ENCODE peak calls at places on chromosomes 1 and 21, in eight cellular contexts. P is effector memory CD4-positive, alpha-beta T cell; W is IMR-90; D is Daoy; G is erythroblast; J is DMS153; C is naive thymus-derived CD8-positive, alpha-beta T cell; F is fibroblast of lung. Y is an unnamed sample.

GRCh38 chr1:117779364-117779763 is 150.1 kb downstream of the GDAP2 start:
- DNase-seq in G (no peak), W (no peak), D (no peak), F (no peak), C (no peak), J (no peak), P (no peak), Y (no peak)

GRCh38 chr1:104768466-104768865 is 1018.8 kb downstream of the AMY1C start:
- DNase-seq in C (no peak), P (no peak), W (no peak), G (no peak), J (no peak), D (no peak), F (no peak), Y (no peak)

GRCh38 chr1:152347116-152347728 is 12.6 kb downstream of the FLG2 start:
- DNase-seq in J (peak), P (no peak), C (peak), G (peak), W (peak), D (peak), F (peak), Y (peak)

GRCh38 chr1:13825033-13825432 is 125.0 kb downstream of the PRDM2 start:
- DNase-seq in C (no peak), W (peak), J (no peak), D (no peak), G (no peak), F (no peak), P (no peak), Y (no peak)

GRCh38 chr1:227792216-227793078 is 23.0 kb upstream of the PRSS38 start:
- DNase-seq in J (no peak), W (no peak), G (no peak), P (no peak), C (no peak), F (no peak), D (no peak), Y (peak)

GRCh38 chr1:39159224-39160036 is 45.1 kb upstream of the MACF1 start:
- DNase-seq in F (peak), C (no peak), W (peak), P (no peak), G (no peak), D (peak), J (no peak), Y (peak)

GRCh38 chr1:70966018-70966638 is 81.5 kb downstream of the PTGER3 start:
- DNase-seq in J (peak), W (peak), G (peak), D (no peak), F (no peak), C (no peak), P (no peak), Y (no peak)

GRCh38 chr21:28916150-28916893 is 76.4 kb downstream of the LTN1 start:
- DNase-seq in W (no peak), F (no peak), J (no peak), C (no peak), G (no peak), D (no peak), P (no peak), Y (no peak)

GRCh38 chr1:168261390-168261789 is 19.3 kb upstream of the TBX19 start:
- DNase-seq in G (no peak), F (peak), J (no peak), D (no peak), C (no peak), W (peak), P (no peak), Y (no peak)

GRCh38 chr1:218374401-218374848 is 29.3 kb downstream of the TGFB2 start:
- DNase-seq in W (peak), P (no peak), J (no peak), C (no peak), F (peak), G (no peak), D (peak), Y (no peak)

GRCh38 chr1:186754542-186755150 is 74.1 kb upstream of the PLA2G4A start:
- DNase-seq in D (no peak), P (no peak), F (no peak), J (no peak), C (no peak), W (no peak), G (no peak), Y (no peak)

GRCh38 chr21:33245289-33245918 is 15.7 kb downstream of the IFNAR2 start:
- DNase-seq in W (no peak), P (no peak), G (no peak), F (no peak), C (no peak), J (no peak), D (no peak), Y (peak)

GRCh38 chr1:230679131-230679530 is 34.8 kb downstream of the AGT start:
- DNase-seq in D (no peak), P (no peak), F (no peak), G (no peak), J (no peak), W (no peak), C (no peak), Y (no peak)

Y was measured in endodermal cell.